ENCODE peak calls at places on chromosome 13, in eight cellular contexts. One of them, this sample, is unnamed.

GRCh38 chr13:105569816-105570215 is 965.6 kb downstream of the EFNB2 start:
- DNase-seq in AG10803: no peak
- DNase-seq in T-helper 17 cell: no peak
- DNase-seq in stimulated activated CD4-positive, alpha-beta T cell treated with anti-CD3 and anti-CD28 coated beads, Interleukin-1b, Interleukin-23, amount 100 ng/mL, for 24 hours: no peak
- DNase-seq in PC-3: no peak
- DNase-seq in left lung: no peak
- DNase-seq in right lobe of liver: no peak
- DNase-seq in T-helper 1 cell: no peak
- DNase-seq in this sample: no peak

GRCh38 chr13:51644649-51645048 is 60.4 kb downstream of the WDFY2 start:
- DNase-seq in AG10803: peak; percentile 73
- DNase-seq in T-helper 17 cell: no peak
- DNase-seq in stimulated activated CD4-positive, alpha-beta T cell treated with anti-CD3 and anti-CD28 coated beads, Interleukin-1b, Interleukin-23, amount 100 ng/mL, for 24 hours: no peak
- DNase-seq in PC-3: peak; percentile 30
- DNase-seq in left lung: no peak
- DNase-seq in right lobe of liver: no peak
- DNase-seq in T-helper 1 cell: no peak
- DNase-seq in this sample: no peak

GRCh38 chr13:84358601-84359000 is 476.3 kb upstream of the SLITRK1 start:
- DNase-seq in AG10803: peak; percentile 4
- DNase-seq in T-helper 17 cell: no peak
- DNase-seq in stimulated activated CD4-positive, alpha-beta T cell treated with anti-CD3 and anti-CD28 coated beads, Interleukin-1b, Interleukin-23, amount 100 ng/mL, for 24 hours: no peak
- DNase-seq in PC-3: no peak
- DNase-seq in left lung: no peak
- DNase-seq in right lobe of liver: no peak
- DNase-seq in T-helper 1 cell: no peak
- DNase-seq in this sample: no peak

GRCh38 chr13:107846642-107847041 is 368.7 kb downstream of the LIG4 start:
- DNase-seq in AG10803: no peak
- DNase-seq in T-helper 17 cell: no peak
- DNase-seq in stimulated activated CD4-positive, alpha-beta T cell treated with anti-CD3 and anti-CD28 coated beads, Interleukin-1b, Interleukin-23, amount 100 ng/mL, for 24 hours: no peak
- DNase-seq in PC-3: no peak
- DNase-seq in left lung: no peak
- DNase-seq in right lobe of liver: no peak
- DNase-seq in T-helper 1 cell: no peak
- DNase-seq in this sample: no peak

GRCh38 chr13:42119875-42120274 is 71.4 kb downstream of the DGKH start:
- DNase-seq in AG10803: no peak
- DNase-seq in T-helper 17 cell: no peak
- DNase-seq in stimulated activated CD4-positive, alpha-beta T cell treated with anti-CD3 and anti-CD28 coated beads, Interleukin-1b, Interleukin-23, amount 100 ng/mL, for 24 hours: no peak
- DNase-seq in PC-3: no peak
- DNase-seq in left lung: no peak
- DNase-seq in right lobe of liver: no peak
- DNase-seq in T-helper 1 cell: no peak
- DNase-seq in this sample: no peak

GRCh38 chr13:94677799-94678198 is 34.5 kb downstream of the SOX21 start:
- DNase-seq in AG10803: no peak
- DNase-seq in T-helper 17 cell: no peak
- DNase-seq in stimulated activated CD4-positive, alpha-beta T cell treated with anti-CD3 and anti-CD28 coated beads, Interleukin-1b, Interleukin-23, amount 100 ng/mL, for 24 hours: no peak
- DNase-seq in PC-3: no peak
- DNase-seq in left lung: no peak
- DNase-seq in right lobe of liver: no peak
- DNase-seq in T-helper 1 cell: no peak
- DNase-seq in this sample: no peak

GRCh38 chr13:33992891-33993336 is 175.0 kb downstream of the RFC3 start:
- DNase-seq in AG10803: no peak
- DNase-seq in T-helper 17 cell: no peak
- DNase-seq in stimulated activated CD4-positive, alpha-beta T cell treated with anti-CD3 and anti-CD28 coated beads, Interleukin-1b, Interleukin-23, amount 100 ng/mL, for 24 hours: no peak
- DNase-seq in PC-3: no peak
- DNase-seq in left lung: no peak
- DNase-seq in right lobe of liver: no peak
- DNase-seq in T-helper 1 cell: no peak
- DNase-seq in this sample: no peak

GRCh38 chr13:51769455-51770127 is 34.4 kb downstream of the DHRS12 start:
- DNase-seq in AG10803: no peak
- DNase-seq in T-helper 17 cell: no peak
- DNase-seq in stimulated activated CD4-positive, alpha-beta T cell treated with anti-CD3 and anti-CD28 coated beads, Interleukin-1b, Interleukin-23, amount 100 ng/mL, for 24 hours: no peak
- DNase-seq in PC-3: no peak
- DNase-seq in left lung: no peak
- DNase-seq in right lobe of liver: no peak
- DNase-seq in T-helper 1 cell: no peak
- DNase-seq in this sample: no peak

GRCh38 chr13:110137677-110138008 is 169.3 kb downstream of the COL4A1 start:
- DNase-seq in AG10803: peak; percentile 22
- DNase-seq in T-helper 17 cell: no peak
- DNase-seq in stimulated activated CD4-positive, alpha-beta T cell treated with anti-CD3 and anti-CD28 coated beads, Interleukin-1b, Interleukin-23, amount 100 ng/mL, for 24 hours: no peak
- DNase-seq in PC-3: peak; percentile 58
- DNase-seq in left lung: peak; percentile 62
- DNase-seq in right lobe of liver: peak; percentile 59
- DNase-seq in T-helper 1 cell: peak; percentile 48
- DNase-seq in this sample: no peak